ENCODE peak calls at places on chromosomes 16 and 17, in seven cellular contexts. One of them, this sample, is unnamed. For H3K79me1, the result is how much of the 10 kb centered on the place peaks cover.

GRCh38 chr17:41660221-41660711 is 28.4 kb upstream of the EIF1 start:
- DNase-seq in H1: no peak
- DNase-seq in mesenchymal stem cell: no peak
- DNase-seq in IMR-90: no peak
- DNase-seq in H9: no peak
- DNase-seq in trophoblast cell: no peak
- DNase-seq in neuronal stem cell: no peak
- DNase-seq in this sample: no peak

GRCh38 chr17:3986939-3987335 is 22.7 kb upstream of the ATP2A3 start:
- DNase-seq in IMR-90: no peak
- DNase-seq in trophoblast cell: no peak
- DNase-seq in mesenchymal stem cell: no peak
- DNase-seq in H9: no peak
- DNase-seq in neuronal stem cell: no peak
- DNase-seq in H1: no peak
- DNase-seq in this sample: no peak

GRCh38 chr17:71432378-71433315 is 688.2 kb upstream of the SOX9 start:
- DNase-seq in H1: no peak
- DNase-seq in neuronal stem cell: no peak
- DNase-seq in H9: no peak
- DNase-seq in IMR-90: peak
- DNase-seq in trophoblast cell: no peak
- DNase-seq in mesenchymal stem cell: no peak
- DNase-seq in this sample: no peak

GRCh38 chr17:79125503-79125902 is 50.9 kb downstream of the ENGASE start:
- DNase-seq in H1: no peak
- DNase-seq in H9: no peak
- DNase-seq in IMR-90: no peak
- DNase-seq in neuronal stem cell: no peak
- DNase-seq in trophoblast cell: no peak
- DNase-seq in mesenchymal stem cell: no peak
- DNase-seq in this sample: no peak

GRCh38 chr16:81739503-81739902 is 39.6 kb upstream of the PLCG2 start:
- DNase-seq in trophoblast cell: no peak
- DNase-seq in mesenchymal stem cell: no peak
- DNase-seq in H1: no peak
- DNase-seq in IMR-90: no peak
- DNase-seq in H9: no peak
- DNase-seq in neuronal stem cell: no peak
- DNase-seq in this sample: no peak

GRCh38 chr17:82737981-82738877 is 2.8 kb downstream of the FN3K start:
- DNase-seq in trophoblast cell: no peak
- DNase-seq in mesenchymal stem cell: no peak
- DNase-seq in IMR-90: peak
- DNase-seq in H9: no peak
- DNase-seq in neuronal stem cell: no peak
- DNase-seq in H1: no peak
- DNase-seq in this sample: no peak

GRCh38 chr17:76240461-76241204 is at the start of gene RNF157:
- DNase-seq in IMR-90: peak
- DNase-seq in neuronal stem cell: peak
- DNase-seq in trophoblast cell: peak
- DNase-seq in H9: peak
- DNase-seq in mesenchymal stem cell: peak
- DNase-seq in H1: peak
- DNase-seq in this sample: peak

GRCh38 chr16:56691885-56692284 is 9.6 kb downstream of the MT1X start:
- DNase-seq in trophoblast cell: peak
- DNase-seq in H1: no peak
- DNase-seq in H9: peak
- DNase-seq in mesenchymal stem cell: no peak
- DNase-seq in neuronal stem cell: no peak
- DNase-seq in IMR-90: peak
- DNase-seq in this sample: peak

GRCh38 chr17:38603786-38604478 is 1.8 kb downstream of the SRCIN1 start:
- DNase-seq in mesenchymal stem cell: no peak
- DNase-seq in trophoblast cell: no peak
- DNase-seq in IMR-90: no peak
- DNase-seq in neuronal stem cell: no peak
- DNase-seq in H9: no peak
- DNase-seq in H1: no peak
- DNase-seq in this sample: no peak

DNA sequence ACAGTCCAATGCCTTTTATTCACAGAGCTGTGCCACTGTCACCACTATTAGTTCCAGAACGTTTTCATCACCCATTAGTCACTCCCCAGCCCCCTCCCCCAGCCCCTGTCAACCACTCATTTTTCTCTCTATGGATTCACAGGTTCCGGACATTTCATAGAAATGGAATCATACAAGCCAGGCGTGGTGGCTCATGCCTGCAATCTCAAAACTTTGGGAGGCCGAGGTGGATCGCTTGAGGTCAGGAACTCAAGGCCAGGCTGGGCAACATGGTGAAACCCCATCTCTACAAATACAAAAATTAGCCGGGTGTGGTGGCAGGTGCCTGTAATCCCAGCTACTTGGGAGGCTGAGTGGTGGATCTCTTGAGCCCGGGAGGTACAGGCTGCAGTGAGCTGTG is 759 bp upstream of the PAM16 start:
- DNase-seq in H1: no peak
- DNase-seq in mesenchymal stem cell: peak
- DNase-seq in trophoblast cell: peak
- DNase-seq in H9: no peak
- DNase-seq in IMR-90: peak
- DNase-seq in neuronal stem cell: no peak
- DNase-seq in this sample: no peak
- H3K79me1 ChIP-seq in H1: under half
- H3K79me1 ChIP-seq in mesenchymal stem cell: under half
- H3K79me1 ChIP-seq in trophoblast cell: under half
- H3K79me1 ChIP-seq in H9: under half
- H3K79me1 ChIP-seq in IMR-90: under half
- H3K79me1 ChIP-seq in neuronal stem cell: under half
- H3K79me1 ChIP-seq in this sample: under half

DNA sequence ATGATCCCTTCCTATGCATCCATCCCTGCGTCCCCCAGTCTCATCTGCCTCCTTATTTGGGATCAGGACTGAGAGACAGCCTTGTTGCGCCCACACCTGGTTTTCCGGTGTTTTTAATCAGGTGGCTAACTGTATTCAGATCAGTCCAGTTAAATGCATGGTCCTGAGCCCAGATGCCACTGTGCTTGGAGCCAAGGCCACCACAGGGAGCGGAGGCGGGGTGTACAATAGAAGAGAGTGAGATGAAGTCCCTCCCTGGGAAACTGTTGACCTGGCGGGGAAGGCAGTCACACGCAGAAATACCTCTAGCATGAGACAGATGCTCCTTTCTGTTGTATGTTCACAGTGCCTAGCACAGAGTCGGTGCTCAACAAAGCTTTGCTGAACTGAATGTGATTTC is 6.3 kb downstream of the RCVRN start:
- DNase-seq in trophoblast cell: peak
- DNase-seq in H1: no peak
- DNase-seq in mesenchymal stem cell: no peak
- DNase-seq in H9: no peak
- DNase-seq in IMR-90: no peak
- DNase-seq in neuronal stem cell: no peak
- DNase-seq in this sample: no peak
- H2AK5ac ChIP-seq in trophoblast cell: no peak
- H2AK5ac ChIP-seq in H1: no peak
- H2AK5ac ChIP-seq in mesenchymal stem cell: no peak
- H2AK5ac ChIP-seq in H9: no peak
- H2AK5ac ChIP-seq in IMR-90: no peak
- H2AK5ac ChIP-seq in neuronal stem cell: no peak
- H2AK5ac ChIP-seq in this sample: no peak

GRCh38 chr17:8598913-8599312 is 31.6 kb downstream of the MYH10 start:
- DNase-seq in H9: no peak
- DNase-seq in mesenchymal stem cell: no peak
- DNase-seq in H1: no peak
- DNase-seq in IMR-90: no peak
- DNase-seq in trophoblast cell: no peak
- DNase-seq in neuronal stem cell: no peak
- DNase-seq in this sample: no peak
- H4K8ac ChIP-seq in H9: no peak
- H4K8ac ChIP-seq in mesenchymal stem cell: no peak
- H4K8ac ChIP-seq in H1: no peak
- H4K8ac ChIP-seq in IMR-90: no peak
- H4K8ac ChIP-seq in trophoblast cell: no peak
- H4K8ac ChIP-seq in neuronal stem cell: no peak
- H4K8ac ChIP-seq in this sample: no peak

GRCh38 chr17:59722623-59723022 is 15.2 kb downstream of the VMP1 start:
- DNase-seq in H9: no peak
- DNase-seq in mesenchymal stem cell: no peak
- DNase-seq in IMR-90: no peak
- DNase-seq in neuronal stem cell: no peak
- DNase-seq in trophoblast cell: no peak
- DNase-seq in H1: no peak
- DNase-seq in this sample: no peak
- H3K79me1 ChIP-seq in H9: under half
- H3K79me1 ChIP-seq in mesenchymal stem cell: under half
- H3K79me1 ChIP-seq in IMR-90: under half
- H3K79me1 ChIP-seq in neuronal stem cell: under half
- H3K79me1 ChIP-seq in trophoblast cell: under half
- H3K79me1 ChIP-seq in H1: under half
- H3K79me1 ChIP-seq in this sample: under half

DNA sequence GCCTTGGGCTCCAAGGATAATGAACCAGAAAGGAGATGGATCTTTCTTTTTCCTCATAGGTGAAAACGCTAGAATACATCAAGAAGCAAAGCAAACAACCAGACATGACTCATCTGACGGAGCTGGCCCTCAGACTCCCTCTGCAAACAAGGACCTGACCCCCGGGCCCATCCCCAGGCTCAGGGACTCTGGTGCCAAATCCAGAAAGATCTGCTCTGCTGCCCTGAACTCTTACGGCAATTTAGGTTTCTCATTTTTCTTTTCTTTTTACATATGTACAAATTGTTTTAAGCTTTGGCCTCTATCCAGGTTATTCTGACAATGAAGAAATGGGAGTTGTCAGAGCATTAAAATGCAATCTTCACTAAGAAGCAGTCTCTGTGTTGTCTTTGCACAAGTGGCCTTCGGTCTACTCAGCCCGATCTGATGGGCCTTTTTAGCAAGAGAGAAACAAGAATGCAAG is 17.7 kb downstream of the KNOP1 start:
- DNase-seq in trophoblast cell: no peak
- DNase-seq in neuronal stem cell: no peak
- DNase-seq in H9: no peak
- DNase-seq in H1: no peak
- DNase-seq in IMR-90: peak
- DNase-seq in mesenchymal stem cell: peak
- DNase-seq in this sample: no peak
- H2AK5ac ChIP-seq in trophoblast cell: no peak
- H2AK5ac ChIP-seq in neuronal stem cell: no peak
- H2AK5ac ChIP-seq in H9: no peak
- H2AK5ac ChIP-seq in H1: no peak
- H2AK5ac ChIP-seq in IMR-90: no peak
- H2AK5ac ChIP-seq in mesenchymal stem cell: no peak
- H2AK5ac ChIP-seq in this sample: no peak

GRCh38 chr17:69516911-69517310 is 102.4 kb downstream of the MAP2K6 start:
- DNase-seq in trophoblast cell: no peak
- DNase-seq in H1: no peak
- DNase-seq in H9: no peak
- DNase-seq in IMR-90: no peak
- DNase-seq in mesenchymal stem cell: no peak
- DNase-seq in neuronal stem cell: no peak
- DNase-seq in this sample: no peak

GRCh38 chr17:69511244-69511643 is 96.7 kb downstream of the MAP2K6 start:
- DNase-seq in IMR-90: no peak
- DNase-seq in H9: no peak
- DNase-seq in mesenchymal stem cell: no peak
- DNase-seq in H1: no peak
- DNase-seq in neuronal stem cell: no peak
- DNase-seq in trophoblast cell: no peak
- DNase-seq in this sample: no peak

GRCh38 chr17:69508814-69509213 is 94.3 kb downstream of the MAP2K6 start:
- DNase-seq in IMR-90: no peak
- DNase-seq in H1: no peak
- DNase-seq in neuronal stem cell: no peak
- DNase-seq in mesenchymal stem cell: no peak
- DNase-seq in trophoblast cell: no peak
- DNase-seq in H9: no peak
- DNase-seq in this sample: no peak

GRCh38 chr17:69516225-69516624 is 101.7 kb downstream of the MAP2K6 start:
- DNase-seq in H1: no peak
- DNase-seq in neuronal stem cell: no peak
- DNase-seq in H9: no peak
- DNase-seq in mesenchymal stem cell: no peak
- DNase-seq in trophoblast cell: no peak
- DNase-seq in IMR-90: no peak
- DNase-seq in this sample: no peak

GRCh38 chr17:69512946-69513345 is 98.4 kb downstream of the MAP2K6 start:
- DNase-seq in trophoblast cell: no peak
- DNase-seq in IMR-90: no peak
- DNase-seq in neuronal stem cell: no peak
- DNase-seq in H9: no peak
- DNase-seq in mesenchymal stem cell: no peak
- DNase-seq in H1: no peak
- DNase-seq in this sample: no peak
- H4K8ac ChIP-seq in trophoblast cell: no peak
- H4K8ac ChIP-seq in IMR-90: no peak
- H4K8ac ChIP-seq in neuronal stem cell: no peak
- H4K8ac ChIP-seq in H9: no peak
- H4K8ac ChIP-seq in mesenchymal stem cell: no peak
- H4K8ac ChIP-seq in H1: no peak
- H4K8ac ChIP-seq in this sample: no peak

This sample was measured in mesendoderm.